ENCODE peak calls at places on chromosomes 2 and 18, in six cellular contexts. One of them, this sample, is unnamed.

GRCh38 chr2:191010887-191011885 is 2.8 kb downstream of the STAT1 start:
- DNase-seq in transverse colon: no peak
- DNase-seq in sigmoid colon: no peak
- DNase-seq in stomach: no peak
- DNase-seq in tibial nerve: no peak
- DNase-seq in A549: no peak
- DNase-seq in this sample: no peak

GRCh38 chr2:20151116-20151571 is 73.8 kb downstream of the SDC1 start:
- DNase-seq in transverse colon: peak; percentile 31
- DNase-seq in sigmoid colon: no peak
- DNase-seq in stomach: no peak
- DNase-seq in tibial nerve: no peak
- DNase-seq in A549: no peak
- DNase-seq in this sample: no peak

GRCh38 chr18:28398491-28398890 is 221.6 kb upstream of the CDH2 start:
- DNase-seq in transverse colon: no peak
- DNase-seq in sigmoid colon: no peak
- DNase-seq in stomach: no peak
- DNase-seq in tibial nerve: no peak
- DNase-seq in A549: no peak
- DNase-seq in this sample: no peak

GRCh38 chr2:62424899-62425298 is 81.1 kb downstream of the TMEM17 start:
- DNase-seq in transverse colon: no peak
- DNase-seq in sigmoid colon: no peak
- DNase-seq in stomach: no peak
- DNase-seq in tibial nerve: no peak
- DNase-seq in A549: no peak
- DNase-seq in this sample: no peak

GRCh38 chr2:147623328-147623727 is 221.5 kb upstream of the ACVR2A start:
- DNase-seq in transverse colon: no peak
- DNase-seq in sigmoid colon: no peak
- DNase-seq in stomach: no peak
- DNase-seq in tibial nerve: no peak
- DNase-seq in A549: no peak
- DNase-seq in this sample: no peak

GRCh38 chr2:166382-166781 is 97.5 kb downstream of the SH3YL1 start:
- DNase-seq in transverse colon: no peak
- DNase-seq in sigmoid colon: no peak
- DNase-seq in stomach: no peak
- DNase-seq in tibial nerve: no peak
- DNase-seq in A549: no peak
- DNase-seq in this sample: no peak

GRCh38 chr2:135948642-135949355 is 36.6 kb downstream of the DARS1 start:
- DNase-seq in transverse colon: no peak
- DNase-seq in sigmoid colon: no peak
- DNase-seq in stomach: no peak
- DNase-seq in tibial nerve: no peak
- DNase-seq in A549: peak; percentile 41
- DNase-seq in this sample: no peak

GRCh38 chr2:28413152-28413895 is 20.7 kb downstream of the FOSL2 start:
- DNase-seq in transverse colon: peak; percentile 63
- DNase-seq in sigmoid colon: peak; percentile 73
- DNase-seq in stomach: no peak
- DNase-seq in tibial nerve: no peak
- DNase-seq in A549: no peak
- DNase-seq in this sample: no peak

GRCh38 chr2:221551864-221552263 is 20.2 kb downstream of the EPHA4 start:
- DNase-seq in transverse colon: no peak
- DNase-seq in sigmoid colon: no peak
- DNase-seq in stomach: no peak
- DNase-seq in tibial nerve: no peak
- DNase-seq in A549: no peak
- DNase-seq in this sample: no peak

GRCh38 chr2:28717339-28717758 is 34.3 kb upstream of the PPP1CB start:
- DNase-seq in transverse colon: peak; percentile 33
- DNase-seq in sigmoid colon: peak; percentile 77
- DNase-seq in stomach: no peak
- DNase-seq in tibial nerve: no peak
- DNase-seq in A549: no peak
- DNase-seq in this sample: no peak

GRCh38 chr2:173545364-173545734 is 190.7 kb downstream of the CDCA7 start:
- DNase-seq in transverse colon: no peak
- DNase-seq in sigmoid colon: no peak
- DNase-seq in stomach: no peak
- DNase-seq in tibial nerve: no peak
- DNase-seq in A549: no peak
- DNase-seq in this sample: no peak

GRCh38 chr2:110813896-110814295 is 81.5 kb downstream of the ACOXL start:
- DNase-seq in transverse colon: no peak
- DNase-seq in sigmoid colon: no peak
- DNase-seq in stomach: no peak
- DNase-seq in tibial nerve: no peak
- DNase-seq in A549: no peak
- DNase-seq in this sample: no peak

GRCh38 chr2:38294597-38294996 is 82.5 kb downstream of the ATL2 start:
- DNase-seq in transverse colon: no peak
- DNase-seq in sigmoid colon: no peak
- DNase-seq in stomach: no peak
- DNase-seq in tibial nerve: no peak
- DNase-seq in A549: no peak
- DNase-seq in this sample: no peak

GRCh38 chr2:235330775-235331438 is 162.9 kb upstream of the AGAP1 start:
- DNase-seq in transverse colon: no peak
- DNase-seq in sigmoid colon: no peak
- DNase-seq in stomach: no peak
- DNase-seq in tibial nerve: no peak
- DNase-seq in A549: peak; percentile 76
- DNase-seq in this sample: no peak

GRCh38 chr2:99448556-99448955 is 41.3 kb downstream of the REV1 start:
- DNase-seq in transverse colon: no peak
- DNase-seq in sigmoid colon: no peak
- DNase-seq in stomach: no peak
- DNase-seq in tibial nerve: no peak
- DNase-seq in A549: no peak
- DNase-seq in this sample: no peak

GRCh38 chr2:160371251-160372009 is 122.2 kb downstream of the RBMS1 start:
- DNase-seq in transverse colon: no peak
- DNase-seq in sigmoid colon: no peak
- DNase-seq in stomach: no peak
- DNase-seq in tibial nerve: no peak
- DNase-seq in A549: no peak
- DNase-seq in this sample: no peak

GRCh38 chr2:67689651-67690050 is 292.5 kb downstream of the ETAA1 start:
- DNase-seq in transverse colon: no peak
- DNase-seq in sigmoid colon: no peak
- DNase-seq in stomach: no peak
- DNase-seq in tibial nerve: no peak
- DNase-seq in A549: no peak
- DNase-seq in this sample: no peak

GRCh38 chr2:118980573-118980972 is 38.6 kb downstream of the MARCO start:
- DNase-seq in transverse colon: no peak
- DNase-seq in sigmoid colon: no peak
- DNase-seq in stomach: no peak
- DNase-seq in tibial nerve: no peak
- DNase-seq in A549: no peak
- DNase-seq in this sample: no peak

GRCh38 chr18:63511285-63511684 is 30.9 kb upstream of the SERPINB12 start:
- DNase-seq in transverse colon: no peak
- DNase-seq in sigmoid colon: no peak
- DNase-seq in stomach: no peak
- DNase-seq in tibial nerve: no peak
- DNase-seq in A549: peak; percentile 13
- DNase-seq in this sample: no peak

GRCh38 chr2:106789185-106789584 is 96.8 kb downstream of the ST6GAL2 start:
- DNase-seq in transverse colon: no peak
- DNase-seq in sigmoid colon: no peak
- DNase-seq in stomach: no peak
- DNase-seq in tibial nerve: no peak
- DNase-seq in A549: no peak
- DNase-seq in this sample: no peak

GRCh38 chr2:2647156-2647555 is 316.1 kb upstream of the MYT1L start:
- DNase-seq in transverse colon: no peak
- DNase-seq in sigmoid colon: peak; percentile 47
- DNase-seq in stomach: no peak
- DNase-seq in tibial nerve: no peak
- DNase-seq in A549: no peak
- DNase-seq in this sample: no peak

GRCh38 chr2:219460424-219460926 is 25.8 kb downstream of the SPEG start:
- DNase-seq in transverse colon: peak; percentile 57
- DNase-seq in sigmoid colon: peak; percentile 97
- DNase-seq in stomach: no peak
- DNase-seq in tibial nerve: no peak
- DNase-seq in A549: no peak
- DNase-seq in this sample: peak; percentile 84
- TF ChIP-seq EP300 in transverse colon: no peak
- TF ChIP-seq EP300 in sigmoid colon: no peak
- TF ChIP-seq EP300 in stomach: no peak
- TF ChIP-seq EP300 in tibial nerve: no peak
- TF ChIP-seq EP300 in A549: no peak
- TF ChIP-seq EP300 in this sample: no peak

GRCh38 chr2:24971550-24972314 is at the start of gene DNAJC27:
- DNase-seq in transverse colon: peak; percentile 98
- DNase-seq in sigmoid colon: peak; percentile 99
- DNase-seq in stomach: peak; percentile 98
- DNase-seq in tibial nerve: peak; percentile 95
- DNase-seq in A549: peak; percentile 99
- DNase-seq in this sample: peak; percentile 99
- TF ChIP-seq EP300 in transverse colon: peak; percentile 44
- TF ChIP-seq EP300 in sigmoid colon: no peak
- TF ChIP-seq EP300 in stomach: peak; percentile 45
- TF ChIP-seq EP300 in tibial nerve: peak; percentile 99
- TF ChIP-seq EP300 in A549: no peak
- TF ChIP-seq EP300 in this sample: peak; percentile 87

DNA sequence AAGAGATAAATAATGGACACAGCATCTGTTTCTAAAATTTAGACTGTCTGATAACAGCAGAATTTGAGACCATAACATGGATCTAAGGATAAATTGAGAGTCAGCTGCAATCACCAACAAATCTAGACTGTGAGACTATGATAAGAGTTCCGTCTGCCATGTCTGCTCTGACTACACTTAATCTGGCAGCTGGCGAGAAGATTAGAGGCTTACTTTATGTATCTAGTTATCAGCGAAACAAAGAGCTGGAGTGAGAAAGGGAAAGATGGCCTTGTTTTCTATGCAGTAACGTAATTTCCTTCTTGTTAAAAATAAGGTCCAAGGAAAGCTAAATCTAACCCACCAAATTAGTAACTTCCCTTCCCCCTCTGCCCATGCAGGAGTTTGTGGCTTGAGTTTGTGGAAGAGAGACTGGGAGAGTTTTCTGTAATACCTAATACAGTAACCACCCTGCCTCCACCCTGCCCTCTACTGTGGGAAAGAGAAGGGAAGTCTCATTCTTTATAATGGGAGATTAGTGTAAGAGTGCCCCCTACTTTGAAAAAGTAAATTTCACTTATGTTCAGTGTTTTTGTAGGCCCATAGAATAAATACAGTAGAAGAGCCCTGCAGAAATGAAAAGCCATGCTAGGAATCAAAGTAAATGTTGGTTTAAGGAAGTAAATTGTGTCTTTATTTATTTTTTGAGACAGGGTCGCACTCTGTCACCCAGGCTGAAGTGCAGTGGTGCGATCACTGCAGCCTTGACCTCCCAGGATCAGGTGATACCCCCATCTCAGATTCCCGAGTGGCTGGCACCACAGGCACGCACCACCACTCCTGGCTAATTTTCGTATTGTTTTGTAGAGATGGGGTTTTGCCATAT is 27.5 kb downstream of the EML4 start:
- DNase-seq in transverse colon: peak; percentile 48
- DNase-seq in sigmoid colon: no peak
- DNase-seq in stomach: peak; percentile 38
- DNase-seq in tibial nerve: no peak
- DNase-seq in A549: peak; percentile 46
- DNase-seq in this sample: no peak
- TF ChIP-seq EP300 in transverse colon: no peak
- TF ChIP-seq EP300 in sigmoid colon: no peak
- TF ChIP-seq EP300 in stomach: no peak
- TF ChIP-seq EP300 in tibial nerve: no peak
- TF ChIP-seq EP300 in A549: no peak
- TF ChIP-seq EP300 in this sample: no peak

DNA sequence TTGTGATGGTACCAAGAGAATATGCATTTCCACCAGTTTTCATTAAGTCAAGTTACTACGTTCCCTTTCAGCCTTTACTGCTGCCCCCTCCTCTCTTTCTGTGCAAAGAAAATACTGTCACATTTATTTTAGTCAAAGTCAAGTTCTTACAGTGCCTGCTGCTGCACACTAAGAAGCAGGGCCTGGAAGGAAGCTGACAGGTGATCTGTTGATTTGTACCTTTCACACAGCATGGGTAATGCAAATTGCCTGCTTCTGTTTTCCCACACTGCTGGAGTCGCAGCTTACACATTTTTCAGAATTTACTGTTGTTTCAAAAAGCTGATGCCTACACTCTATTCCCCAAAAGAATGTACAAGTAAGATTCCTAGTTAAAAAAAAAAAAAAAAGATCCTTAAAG is 48.7 kb upstream of the CD226 start:
- DNase-seq in transverse colon: no peak
- DNase-seq in sigmoid colon: no peak
- DNase-seq in stomach: no peak
- DNase-seq in tibial nerve: no peak
- DNase-seq in A549: no peak
- DNase-seq in this sample: no peak
- TF ChIP-seq EP300 in transverse colon: no peak
- TF ChIP-seq EP300 in sigmoid colon: no peak
- TF ChIP-seq EP300 in stomach: no peak
- TF ChIP-seq EP300 in tibial nerve: no peak
- TF ChIP-seq EP300 in A549: no peak
- TF ChIP-seq EP300 in this sample: no peak

GRCh38 chr2:72887032-72887835 is at the start of gene SPR:
- DNase-seq in transverse colon: peak; percentile 85
- DNase-seq in sigmoid colon: peak; percentile 82
- DNase-seq in stomach: peak; percentile 90
- DNase-seq in tibial nerve: peak; percentile 57
- DNase-seq in A549: peak; percentile 84
- DNase-seq in this sample: peak; percentile 62

GRCh38 chr2:72889991-72890390 is 2.8 kb downstream of the SPR start:
- DNase-seq in transverse colon: peak; percentile 74
- DNase-seq in sigmoid colon: no peak
- DNase-seq in stomach: no peak
- DNase-seq in tibial nerve: no peak
- DNase-seq in A549: no peak
- DNase-seq in this sample: no peak

GRCh38 chr2:72888438-72889202 is 1.4 kb downstream of the SPR start:
- DNase-seq in transverse colon: no peak
- DNase-seq in sigmoid colon: no peak
- DNase-seq in stomach: no peak
- DNase-seq in tibial nerve: no peak
- DNase-seq in A549: no peak
- DNase-seq in this sample: no peak

GRCh38 chr2:72886505-72887031 is 640 bp upstream of the SPR start:
- DNase-seq in transverse colon: no peak
- DNase-seq in sigmoid colon: no peak
- DNase-seq in stomach: no peak
- DNase-seq in tibial nerve: no peak
- DNase-seq in A549: no peak
- DNase-seq in this sample: no peak

GRCh38 chr2:72887836-72888437 is 729 bp downstream of the SPR start:
- DNase-seq in transverse colon: peak; percentile 93
- DNase-seq in sigmoid colon: peak; percentile 95
- DNase-seq in stomach: peak; percentile 93
- DNase-seq in tibial nerve: peak; percentile 82
- DNase-seq in A549: peak; percentile 85
- DNase-seq in this sample: peak; percentile 93
- TF ChIP-seq EP300 in transverse colon: no peak
- TF ChIP-seq EP300 in sigmoid colon: no peak
- TF ChIP-seq EP300 in stomach: no peak
- TF ChIP-seq EP300 in tibial nerve: peak; percentile 20
- TF ChIP-seq EP300 in A549: no peak
- TF ChIP-seq EP300 in this sample: no peak